ENCODE peak calls at places on chromosomes 1 and 21, in seven cellular contexts. J is Peyer's patch, S is fibroblast of lung, L is transverse colon, X is Panc1, C is left ventricle myocardium inferior, Z is BE2C. K is an unnamed sample.

GRCh38 chr21:17818158-17819113 is 720 bp downstream of the C21orf91 start:
- DNase-seq in J (peak), S (peak), L (peak), X (no peak), C (peak), Z (peak), K (peak)

GRCh38 chr1:115275216-115275615 is 62.8 kb downstream of the NGF start:
- DNase-seq in J (no peak), S (peak), L (no peak), X (peak), C (no peak), Z (no peak), K (peak)

GRCh38 chr1:242019018-242019417 is 20.1 kb upstream of the MAP1LC3C start:
- DNase-seq in J (no peak), S (no peak), L (no peak), X (no peak), C (no peak), Z (no peak), K (no peak)

GRCh38 chr1:9289724-9290493 is 2.8 kb upstream of the SPSB1 start:
- DNase-seq in J (no peak), S (peak), L (no peak), X (no peak), C (peak), Z (no peak), K (peak)

GRCh38 chr1:25813734-25814471 is 5.9 kb upstream of the MTFR1L start:
- DNase-seq in J (no peak), S (no peak), L (no peak), X (no peak), C (no peak), Z (no peak), K (no peak)

GRCh38 chr1:202084791-202085681 is 37.7 kb upstream of the GPR37L1 start:
- DNase-seq in J (no peak), S (no peak), L (peak), X (no peak), C (no peak), Z (no peak), K (no peak)

GRCh38 chr1:107767156-107767582 is 197.8 kb downstream of the VAV3 start:
- DNase-seq in J (no peak), S (no peak), L (no peak), X (no peak), C (no peak), Z (no peak), K (no peak)

GRCh38 chr1:183914283-183914682 is 109.4 kb downstream of the RGL1 start:
- DNase-seq in J (no peak), S (peak), L (no peak), X (no peak), C (no peak), Z (no peak), K (no peak)

GRCh38 chr1:48062353-48062752 is 65.2 kb upstream of the TRABD2B start:
- DNase-seq in J (no peak), S (no peak), L (no peak), X (no peak), C (no peak), Z (no peak), K (no peak)

GRCh38 chr1:220356981-220357850 is 85.0 kb upstream of the RAB3GAP2 start:
- DNase-seq in J (no peak), S (no peak), L (no peak), X (no peak), C (no peak), Z (no peak), K (no peak)

GRCh38 chr1:29125237-29125641 is 1.5 kb upstream of the TMEM200B start:
- DNase-seq in J (no peak), S (no peak), L (no peak), X (no peak), C (no peak), Z (no peak), K (no peak)

GRCh38 chr1:236143104-236143948 is 987 bp downstream of the GPR137B start:
- DNase-seq in J (no peak), S (peak), L (no peak), X (no peak), C (no peak), Z (no peak), K (peak)

GRCh38 chr1:101302831-101303511 is 66.2 kb downstream of the S1PR1 start:
- DNase-seq in J (no peak), S (no peak), L (no peak), X (no peak), C (no peak), Z (no peak), K (peak)

GRCh38 chr1:113252166-113252565 is 138.1 kb upstream of the MAGI3 start:
- DNase-seq in J (no peak), S (no peak), L (no peak), X (no peak), C (no peak), Z (no peak), K (no peak)

GRCh38 chr1:80656628-80657019 is 1144.1 kb upstream of the ADGRL2 start:
- DNase-seq in J (no peak), S (peak), L (no peak), X (no peak), C (no peak), Z (no peak), K (peak)

GRCh38 chr1:83548311-83548710 is 450.6 kb downstream of the TTLL7 start:
- DNase-seq in J (no peak), S (no peak), L (no peak), X (no peak), C (no peak), Z (no peak), K (no peak)

GRCh38 chr1:83546863-83547262 is 452.1 kb downstream of the TTLL7 start:
- DNase-seq in J (no peak), S (peak), L (no peak), X (no peak), C (no peak), Z (no peak), K (no peak)

GRCh38 chr1:83547903-83548302 is 451.0 kb downstream of the TTLL7 start:
- DNase-seq in J (no peak), S (peak), L (no peak), X (no peak), C (no peak), Z (no peak), K (no peak)

GRCh38 chr1:83543222-83543973 is 455.5 kb downstream of the TTLL7 start:
- DNase-seq in J (no peak), S (no peak), L (no peak), X (no peak), C (no peak), Z (no peak), K (no peak)

DNA sequence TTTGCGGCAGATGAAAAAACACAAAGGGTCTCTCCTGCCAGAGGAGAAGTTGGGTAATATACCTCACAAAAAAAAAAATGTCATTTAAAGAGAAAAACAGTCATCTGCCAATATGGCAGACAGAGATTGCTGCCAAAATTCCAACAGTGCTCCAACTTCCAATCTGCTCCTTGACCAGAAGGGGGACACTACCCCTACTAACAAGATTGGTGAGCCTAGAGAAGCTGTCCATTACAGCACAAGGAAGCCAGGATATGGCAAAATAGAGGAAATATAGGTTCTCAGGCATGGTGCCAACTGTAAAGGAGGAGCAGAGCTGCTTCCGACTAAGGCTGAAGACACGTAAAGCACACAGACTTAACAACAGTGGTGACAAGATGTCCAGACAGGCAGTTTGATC is 453.5 kb downstream of the TTLL7 start:
- DNase-seq in J (no peak), S (no peak), L (no peak), X (no peak), C (no peak), Z (peak), K (no peak)
- TF ChIP-seq CTCF in J (no peak), S (peak), L (no peak), X (peak), C (no peak), Z (peak), K (no peak)

GRCh38 chr1:16013908-16014258 is 4.0 kb downstream of the HSPB7 start:
- DNase-seq in J (no peak), S (no peak), L (no peak), X (no peak), C (no peak), Z (no peak), K (no peak)
- H3K4me3 ChIP-seq in J (no peak), S (no peak), L (no peak), X (no peak), C (peak), Z (no peak), K (no peak)

DNA sequence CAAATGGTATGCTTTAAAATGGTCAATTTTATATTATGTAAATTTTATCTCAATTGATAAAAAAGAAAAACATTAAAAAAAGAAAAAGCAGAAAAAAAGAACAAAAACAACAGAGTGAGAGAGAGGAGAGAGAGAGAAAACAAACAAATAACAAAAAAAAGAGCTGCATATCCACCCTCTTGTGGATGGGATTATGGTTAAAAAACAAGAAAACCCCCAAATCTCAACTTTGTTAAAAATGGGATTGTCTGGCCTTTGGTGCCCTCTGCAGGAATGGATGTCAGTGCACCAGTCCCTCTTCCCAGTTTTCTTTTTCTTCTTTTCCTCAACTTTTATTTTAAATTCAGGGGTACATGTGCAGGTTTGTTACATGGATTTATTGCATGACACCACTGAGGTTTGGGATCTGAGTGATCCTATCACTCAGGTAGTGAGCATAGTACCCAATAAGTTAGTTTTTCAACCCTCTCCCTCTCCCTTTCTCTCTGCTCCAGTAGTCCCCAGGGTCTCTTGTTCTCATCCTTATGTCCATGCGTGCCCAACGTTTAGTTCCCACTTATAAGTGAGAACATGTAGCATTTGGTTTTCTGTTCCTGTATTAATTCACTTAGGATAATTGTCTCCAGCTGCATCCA is 28.1 kb downstream of the RNF187 start:
- DNase-seq in J (no peak), S (peak), L (no peak), X (no peak), C (no peak), Z (no peak), K (peak)
- TF ChIP-seq CTCF in J (no peak), S (peak), L (peak), X (peak), C (peak), Z (peak), K (peak)

GRCh38 chr1:1234180-1234808 is 2.3 kb downstream of the B3GALT6 start:
- DNase-seq in J (no peak), S (no peak), L (no peak), X (no peak), C (no peak), Z (no peak), K (no peak)

GRCh38 chr1:1231400-1232223 is at the start of gene SDF4:
- DNase-seq in J (peak), S (peak), L (peak), X (peak), C (peak), Z (peak), K (peak)

GRCh38 chr1:1233567-1233892 is 1.5 kb downstream of the B3GALT6 start:
- DNase-seq in J (no peak), S (no peak), L (no peak), X (no peak), C (no peak), Z (no peak), K (no peak)

GRCh38 chr1:1232224-1232800 is at the start of gene B3GALT6:
- DNase-seq in J (no peak), S (no peak), L (no peak), X (no peak), C (no peak), Z (no peak), K (no peak)

DNA sequence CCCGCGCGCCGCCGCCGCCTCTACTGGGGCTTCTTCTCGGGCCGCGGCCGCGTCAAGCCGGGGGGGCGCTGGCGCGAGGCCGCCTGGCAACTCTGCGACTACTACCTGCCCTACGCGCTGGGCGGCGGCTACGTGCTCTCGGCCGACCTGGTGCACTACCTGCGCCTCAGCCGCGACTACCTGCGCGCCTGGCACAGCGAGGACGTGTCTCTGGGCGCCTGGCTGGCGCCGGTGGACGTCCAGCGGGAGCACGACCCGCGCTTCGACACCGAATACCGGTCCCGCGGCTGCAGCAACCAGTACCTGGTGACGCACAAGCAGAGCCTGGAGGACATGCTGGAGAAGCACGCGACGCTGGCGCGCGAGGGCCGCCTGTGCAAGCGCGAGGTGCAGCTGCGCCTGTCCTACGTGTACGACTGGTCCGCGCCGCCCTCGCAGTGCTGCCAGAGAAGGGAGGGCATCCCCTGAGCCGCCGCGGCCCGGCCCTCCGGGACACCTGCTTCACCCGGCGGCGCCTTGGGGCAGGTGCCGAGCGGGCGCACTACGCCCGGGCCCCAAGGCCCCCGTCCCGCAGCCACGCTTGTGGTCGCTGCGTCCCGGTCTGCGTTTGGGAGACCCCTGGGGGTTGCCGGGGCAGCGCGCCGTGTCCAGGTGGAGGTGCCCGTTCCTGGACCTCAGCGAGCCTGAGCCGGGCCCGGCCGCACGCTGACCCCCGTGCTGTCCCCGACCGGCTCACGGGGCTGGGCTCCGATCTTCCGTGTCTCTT is 947 bp downstream of the B3GALT6 start:
- DNase-seq in J (no peak), S (no peak), L (no peak), X (no peak), C (no peak), Z (no peak), K (no peak)
- H3K4me3 ChIP-seq in J (peak), S (no peak), L (no peak), X (no peak), C (peak), Z (no peak), K (no peak)

DNA sequence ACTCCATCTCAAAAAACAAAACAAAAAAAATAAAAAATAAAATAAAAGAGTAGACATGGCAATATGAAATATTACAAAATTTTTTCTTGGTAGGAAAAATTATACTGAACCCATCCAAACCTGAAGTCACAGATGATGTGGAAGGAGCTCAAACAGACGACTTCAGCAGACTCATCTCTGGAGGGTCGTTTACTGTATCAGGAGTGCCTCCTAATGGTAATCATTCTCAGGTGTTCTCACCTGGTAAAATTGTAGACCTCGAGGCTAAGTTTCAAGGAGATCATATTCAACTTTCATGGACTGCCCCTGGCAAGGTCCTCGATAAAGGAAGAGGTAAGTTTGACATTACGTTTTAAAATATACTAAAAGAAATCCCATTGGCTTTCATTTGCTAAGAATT is 54.3 kb upstream of the SH3GLB1 start:
- DNase-seq in J (no peak), S (no peak), L (no peak), X (no peak), C (no peak), Z (no peak), K (no peak)
- TF ChIP-seq CTCF in J (no peak), S (no peak), L (no peak), X (no peak), C (no peak), Z (no peak), K (no peak)